ENCODE peak calls at places on chromosome 22, in eight cellular contexts. Z, C, S, W, X, H, I and A are unnamed samples.

GRCh38 chr22:35126993-35127392 is 61.0 kb downstream of the ISX start:
- DNase-seq in Z (no peak), C (no peak), S (no peak), W (no peak), X (no peak), H (no peak), I (no peak), A (peak; percentile 67)

GRCh38 chr22:50245214-50246072 is 620 bp upstream of the TUBGCP6 start:
- DNase-seq in Z (no peak), C (no peak), S (no peak), W (no peak), X (no peak), H (no peak), I (no peak), A (peak; percentile 34)

GRCh38 chr22:26762503-26763170 is 105.2 kb downstream of the MIAT start:
- DNase-seq in Z (no peak), C (no peak), S (no peak), W (no peak), X (no peak), H (no peak), I (no peak), A (no peak)

GRCh38 chr22:18091478-18091877 is 13.7 kb downstream of the PEX26 start:
- DNase-seq in Z (no peak), C (no peak), S (no peak), W (no peak), X (no peak), H (no peak), I (no peak), A (peak; percentile 73)

GRCh38 chr22:27314276-27314807 is 487.2 kb downstream of the MN1 start:
- DNase-seq in Z (no peak), C (no peak), S (no peak), W (no peak), X (no peak), H (no peak), I (no peak), A (no peak)

GRCh38 chr22:32324505-32325415 is 32.9 kb upstream of the RFPL3 start:
- DNase-seq in Z (no peak), C (no peak), S (no peak), W (no peak), X (no peak), H (no peak), I (no peak), A (no peak)

GRCh38 chr22:48445113-48445827 is 1382.4 kb downstream of the BRD1 start:
- DNase-seq in Z (no peak), C (no peak), S (no peak), W (no peak), X (no peak), H (no peak), I (no peak), A (no peak)

GRCh38 chr22:43162412-43163150 is 11.2 kb downstream of the TSPO start:
- DNase-seq in Z (no peak), C (no peak), S (no peak), W (no peak), X (no peak), H (no peak), I (no peak), A (no peak)

GRCh38 chr22:27554106-27554814 is 247.3 kb downstream of the MN1 start:
- DNase-seq in Z (no peak), C (peak; percentile 40), S (peak; percentile 69), W (peak; percentile 83), X (peak; percentile 10), H (no peak), I (no peak), A (no peak)

GRCh38 chr22:47059701-47060161 is 297.3 kb downstream of the TBC1D22A start:
- DNase-seq in Z (no peak), C (no peak), S (no peak), W (peak; percentile 83), X (no peak), H (no peak), I (no peak), A (no peak)

GRCh38 chr22:41070665-41071331 is 21.6 kb upstream of the EP300 start:
- DNase-seq in Z (no peak), C (no peak), S (no peak), W (no peak), X (no peak), H (no peak), I (no peak), A (no peak)

GRCh38 chr22:50059185-50059880 is 1.2 kb upstream of the TTLL8 start:
- DNase-seq in Z (no peak), C (peak; percentile 86), S (peak; percentile 58), W (peak; percentile 33), X (no peak), H (no peak), I (no peak), A (peak; percentile 75)

GRCh38 chr22:28973352-28973751 is 88.3 kb downstream of the C22orf31 start:
- DNase-seq in Z (no peak), C (no peak), S (no peak), W (no peak), X (no peak), H (no peak), I (no peak), A (no peak)

GRCh38 chr22:48553694-48554308 is 1273.9 kb downstream of the BRD1 start:
- DNase-seq in Z (no peak), C (no peak), S (no peak), W (peak; percentile 18), X (no peak), H (no peak), I (no peak), A (no peak)

GRCh38 chr22:49815641-49816071 is 12.0 kb downstream of the BRD1 start:
- DNase-seq in Z (no peak), C (no peak), S (no peak), W (no peak), X (peak; percentile 70), H (no peak), I (no peak), A (no peak)

GRCh38 chr22:44368611-44369010 is 55.9 kb upstream of the SHISAL1 start:
- DNase-seq in Z (no peak), C (no peak), S (no peak), W (no peak), X (no peak), H (no peak), I (no peak), A (no peak)

GRCh38 chr22:25404923-25405853 is 159.3 kb upstream of the GRK3 start:
- DNase-seq in Z (no peak), C (peak; percentile 74), S (peak; percentile 91), W (peak; percentile 70), X (peak; percentile 60), H (peak; percentile 48), I (no peak), A (peak; percentile 35)

GRCh38 chr22:39994046-39994565 is 648 bp upstream of the FAM83F start:
- DNase-seq in Z (no peak), C (no peak), S (no peak), W (peak; percentile 26), X (no peak), H (no peak), I (no peak), A (no peak)

GRCh38 chr22:28942801-28943500 is 59.6 kb downstream of the ZNRF3 start:
- DNase-seq in Z (no peak), C (peak; percentile 64), S (no peak), W (no peak), X (no peak), H (no peak), I (no peak), A (no peak)

GRCh38 chr22:26552466-26552865 is 37.5 kb downstream of the TPST2 start:
- DNase-seq in Z (no peak), C (no peak), S (no peak), W (peak; percentile 21), X (no peak), H (no peak), I (peak; percentile 11), A (no peak)

GRCh38 chr22:35514366-35514765 is 26.3 kb upstream of the RASD2 start:
- DNase-seq in Z (no peak), C (no peak), S (no peak), W (no peak), X (no peak), H (no peak), I (no peak), A (no peak)

GRCh38 chr22:37431811-37432707 is 4.8 kb upstream of the ELFN2 start:
- DNase-seq in Z (peak; percentile 99), C (no peak), S (peak; percentile 74), W (no peak), X (peak; percentile 97), H (no peak), I (peak; percentile 56), A (no peak)

GRCh38 chr22:38788016-38788415 is 5.9 kb downstream of the DNAL4 start:
- DNase-seq in Z (no peak), C (no peak), S (peak; percentile 14), W (no peak), X (no peak), H (no peak), I (no peak), A (no peak)

GRCh38 chr22:41929158-41929896 is 2.7 kb upstream of the TNFRSF13C start:
- DNase-seq in Z (no peak), C (no peak), S (no peak), W (no peak), X (no peak), H (no peak), I (no peak), A (no peak)

GRCh38 chr22:28185130-28185529 is 266.1 kb upstream of the PITPNB start:
- DNase-seq in Z (no peak), C (no peak), S (no peak), W (no peak), X (no peak), H (no peak), I (no peak), A (no peak)

GRCh38 chr22:35154937-35155387 is 89.0 kb downstream of the ISX start:
- DNase-seq in Z (peak; percentile 3), C (peak; percentile 85), S (peak; percentile 78), W (peak; percentile 80), X (peak; percentile 71), H (no peak), I (peak; percentile 14), A (peak; percentile 30)

GRCh38 chr22:49119551-49119952 is 708.1 kb downstream of the BRD1 start:
- DNase-seq in Z (no peak), C (peak; percentile 47), S (no peak), W (no peak), X (no peak), H (no peak), I (no peak), A (no peak)

GRCh38 chr22:22556995-22557925 is 1.8 kb downstream of the PRAME start:
- DNase-seq in Z (no peak), C (no peak), S (no peak), W (peak; percentile 56), X (no peak), H (no peak), I (no peak), A (no peak)

GRCh38 chr22:38038426-38038825 is 18.8 kb upstream of the PICK1 start:
- DNase-seq in Z (no peak), C (no peak), S (no peak), W (no peak), X (no peak), H (no peak), I (no peak), A (no peak)